ENCODE peak calls at places on chromosomes 5 and 9, in four cellular contexts. One of them, this sample, is unnamed.
A peak's percentile ranks its signal among the peaks of the same experiment; 100 is the strongest.

GRCh38 chr9:38177680-38178079 is 108.7 kb upstream of the SHB start:
- DNase-seq in colonic mucosa: no peak
- DNase-seq in H1: no peak
- DNase-seq in fibroblast of lung: no peak
- DNase-seq in this sample: no peak

GRCh38 chr5:141507387-141508091 is 18.7 kb downstream of the PCDHGC5 start:
- DNase-seq in colonic mucosa: no peak
- DNase-seq in H1: no peak
- DNase-seq in fibroblast of lung: peak; percentile 96
- DNase-seq in this sample: no peak

GRCh38 chr9:14992025-14992424 is 81.8 kb upstream of the FREM1 start:
- DNase-seq in colonic mucosa: no peak
- DNase-seq in H1: no peak
- DNase-seq in fibroblast of lung: no peak
- DNase-seq in this sample: no peak

GRCh38 chr5:92927291-92927778 is 653.7 kb downstream of the NR2F1-AS1 start:
- DNase-seq in fibroblast of lung: no peak
- DNase-seq in colonic mucosa: no peak
- DNase-seq in H1: no peak
- DNase-seq in this sample: no peak

GRCh38 chr5:146731909-146732659 is 146.5 kb downstream of the PPP2R2B start:
- DNase-seq in fibroblast of lung: peak; percentile 83
- DNase-seq in H1: no peak
- DNase-seq in colonic mucosa: no peak
- DNase-seq in this sample: peak; percentile 8

GRCh38 chr9:87389936-87390335 is 107.7 kb upstream of the DAPK1 start:
- DNase-seq in fibroblast of lung: no peak
- DNase-seq in H1: no peak
- DNase-seq in colonic mucosa: no peak
- DNase-seq in this sample: no peak

GRCh38 chr9:126565336-126566128 is 48.2 kb upstream of the LMX1B start:
- DNase-seq in colonic mucosa: no peak
- DNase-seq in H1: no peak
- DNase-seq in fibroblast of lung: no peak
- DNase-seq in this sample: no peak

GRCh38 chr9:3478549-3478953 is 47.2 kb downstream of the RFX3 start:
- DNase-seq in colonic mucosa: no peak
- DNase-seq in H1: no peak
- DNase-seq in fibroblast of lung: no peak
- DNase-seq in this sample: no peak

GRCh38 chr5:11719888-11720481 is 184.3 kb downstream of the CTNND2 start:
- DNase-seq in H1: no peak
- DNase-seq in colonic mucosa: peak; percentile 43
- DNase-seq in fibroblast of lung: no peak
- DNase-seq in this sample: peak; percentile 70

GRCh38 chr9:84139296-84140100 is 158.9 kb downstream of the RMI1 start:
- DNase-seq in fibroblast of lung: peak; percentile 81
- DNase-seq in colonic mucosa: peak; percentile 89
- DNase-seq in H1: no peak
- DNase-seq in this sample: no peak

GRCh38 chr9:74719306-74719705 is 168.4 kb downstream of the TRPM6 start:
- DNase-seq in H1: no peak
- DNase-seq in fibroblast of lung: no peak
- DNase-seq in colonic mucosa: no peak
- DNase-seq in this sample: no peak

GRCh38 chr9:120924698-120925534 is 1.7 kb downstream of the TRAF1 start:
- DNase-seq in fibroblast of lung: no peak
- DNase-seq in H1: no peak
- DNase-seq in colonic mucosa: no peak
- DNase-seq in this sample: no peak

GRCh38 chr9:120927125-120928014 is 774 bp upstream of the TRAF1 start:
- DNase-seq in fibroblast of lung: no peak
- DNase-seq in colonic mucosa: no peak
- DNase-seq in H1: no peak
- DNase-seq in this sample: no peak

GRCh38 chr9:120923620-120924328 is 2.8 kb downstream of the TRAF1 start:
- DNase-seq in H1: no peak
- DNase-seq in fibroblast of lung: no peak
- DNase-seq in colonic mucosa: no peak
- DNase-seq in this sample: no peak

GRCh38 chr9:120926397-120926928 is at the start of gene TRAF1:
- DNase-seq in colonic mucosa: no peak
- DNase-seq in H1: no peak
- DNase-seq in fibroblast of lung: no peak
- DNase-seq in this sample: no peak

GRCh38 chr9:120925535-120926396 is 830 bp downstream of the TRAF1 start:
- DNase-seq in colonic mucosa: no peak
- DNase-seq in H1: no peak
- DNase-seq in fibroblast of lung: peak; percentile 85
- DNase-seq in this sample: no peak
- H3K9ac ChIP-seq in colonic mucosa: peak overlapping the region; percentile 40
- H3K9ac ChIP-seq in H1: no peak overlapping the region
- H3K9ac ChIP-seq in fibroblast of lung: no peak overlapping the region
- H3K9ac ChIP-seq in this sample: peak overlapping the region; percentile 51

DNA sequence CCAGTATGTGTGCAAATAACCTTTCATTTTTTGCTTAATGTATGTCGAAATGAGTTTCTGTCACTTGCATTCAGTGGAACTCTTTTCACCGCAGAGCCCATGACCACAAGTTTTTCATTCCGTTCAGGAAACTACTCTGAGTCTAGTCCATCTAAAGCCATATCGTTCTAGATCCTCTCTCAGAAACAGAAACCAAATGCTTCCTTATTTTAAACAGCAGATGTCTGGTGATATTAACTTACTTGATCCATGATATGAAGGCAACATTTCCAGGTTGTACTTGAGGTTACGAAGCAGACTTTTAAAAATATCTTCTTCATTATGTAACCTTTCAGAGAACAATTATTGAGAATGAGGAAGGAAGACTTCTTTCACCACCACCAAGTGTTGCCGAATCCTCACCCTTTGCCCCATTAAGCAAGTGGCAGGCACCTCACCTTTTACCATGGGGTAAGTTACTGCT is 72.4 kb upstream of the GNAQ start:
- DNase-seq in fibroblast of lung: no peak
- DNase-seq in colonic mucosa: no peak
- DNase-seq in H1: no peak
- DNase-seq in this sample: no peak
- H3K4me3 ChIP-seq in fibroblast of lung: no peak overlapping the region
- H3K4me3 ChIP-seq in colonic mucosa: no peak overlapping the region
- H3K4me3 ChIP-seq in H1: no peak overlapping the region
- H3K4me3 ChIP-seq in this sample: no peak overlapping the region

GRCh38 chr5:3197699-3198098 is 397.9 kb upstream of the IRX1 start:
- DNase-seq in fibroblast of lung: no peak
- DNase-seq in colonic mucosa: no peak
- DNase-seq in H1: no peak
- DNase-seq in this sample: peak; percentile 8

GRCh38 chr5:3194684-3195083 is 400.9 kb upstream of the IRX1 start:
- DNase-seq in fibroblast of lung: no peak
- DNase-seq in colonic mucosa: no peak
- DNase-seq in H1: no peak
- DNase-seq in this sample: no peak

GRCh38 chr5:3195991-3196390 is 399.6 kb upstream of the IRX1 start:
- DNase-seq in H1: no peak
- DNase-seq in fibroblast of lung: no peak
- DNase-seq in colonic mucosa: no peak
- DNase-seq in this sample: no peak

GRCh38 chr5:3199941-3200340 is 395.7 kb upstream of the IRX1 start:
- DNase-seq in fibroblast of lung: no peak
- DNase-seq in colonic mucosa: no peak
- DNase-seq in H1: no peak
- DNase-seq in this sample: no peak

GRCh38 chr5:3197237-3197636 is 398.4 kb upstream of the IRX1 start:
- DNase-seq in H1: no peak
- DNase-seq in fibroblast of lung: no peak
- DNase-seq in colonic mucosa: no peak
- DNase-seq in this sample: no peak
- H3K9ac ChIP-seq in H1: no peak overlapping the region
- H3K9ac ChIP-seq in fibroblast of lung: no peak overlapping the region
- H3K9ac ChIP-seq in colonic mucosa: no peak overlapping the region
- H3K9ac ChIP-seq in this sample: no peak overlapping the region

GRCh38 chr9:86351897-86352296 is 2.3 kb downstream of the TUT7 start:
- DNase-seq in H1: no peak
- DNase-seq in colonic mucosa: no peak
- DNase-seq in fibroblast of lung: no peak
- DNase-seq in this sample: no peak
- H3K4me3 ChIP-seq in H1: no peak overlapping the region
- H3K4me3 ChIP-seq in colonic mucosa: no peak overlapping the region
- H3K4me3 ChIP-seq in fibroblast of lung: peak overlapping the region; percentile 96
- H3K4me3 ChIP-seq in this sample: no peak overlapping the region

DNA sequence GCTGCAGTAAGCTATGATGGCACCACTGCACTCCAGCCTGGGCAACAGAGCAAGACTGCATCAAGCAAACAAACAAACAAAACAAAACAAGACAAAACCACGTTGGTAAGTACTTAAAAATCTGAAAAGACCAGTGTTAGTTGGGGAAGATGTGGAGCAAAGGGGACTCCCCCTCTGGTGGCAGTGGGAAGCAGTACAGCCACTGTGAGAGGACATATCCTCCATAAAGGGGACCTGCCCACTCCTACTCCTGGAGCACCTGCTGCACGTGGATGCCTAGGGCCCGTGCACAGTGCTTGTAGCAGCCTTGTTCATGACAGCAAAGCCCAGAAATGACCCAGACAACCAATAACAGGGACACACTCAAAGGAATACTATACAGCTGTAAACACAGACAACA is 17.0 kb upstream of the IPPK start:
- DNase-seq in colonic mucosa: no peak
- DNase-seq in fibroblast of lung: no peak
- DNase-seq in H1: no peak
- DNase-seq in this sample: no peak
- H3K9ac ChIP-seq in colonic mucosa: no peak overlapping the region
- H3K9ac ChIP-seq in fibroblast of lung: no peak overlapping the region
- H3K9ac ChIP-seq in H1: no peak overlapping the region
- H3K9ac ChIP-seq in this sample: no peak overlapping the region

GRCh38 chr9:96762562-96762961 is 15.3 kb downstream of the ZNF510 start:
- DNase-seq in H1: no peak
- DNase-seq in colonic mucosa: no peak
- DNase-seq in fibroblast of lung: no peak
- DNase-seq in this sample: no peak

GRCh38 chr9:96758845-96759673 is 18.8 kb downstream of the ZNF510 start:
- DNase-seq in fibroblast of lung: peak; percentile 26
- DNase-seq in H1: no peak
- DNase-seq in colonic mucosa: no peak
- DNase-seq in this sample: no peak
- H3K4me3 ChIP-seq in fibroblast of lung: no peak overlapping the region
- H3K4me3 ChIP-seq in H1: no peak overlapping the region
- H3K4me3 ChIP-seq in colonic mucosa: no peak overlapping the region
- H3K4me3 ChIP-seq in this sample: no peak overlapping the region

DNA sequence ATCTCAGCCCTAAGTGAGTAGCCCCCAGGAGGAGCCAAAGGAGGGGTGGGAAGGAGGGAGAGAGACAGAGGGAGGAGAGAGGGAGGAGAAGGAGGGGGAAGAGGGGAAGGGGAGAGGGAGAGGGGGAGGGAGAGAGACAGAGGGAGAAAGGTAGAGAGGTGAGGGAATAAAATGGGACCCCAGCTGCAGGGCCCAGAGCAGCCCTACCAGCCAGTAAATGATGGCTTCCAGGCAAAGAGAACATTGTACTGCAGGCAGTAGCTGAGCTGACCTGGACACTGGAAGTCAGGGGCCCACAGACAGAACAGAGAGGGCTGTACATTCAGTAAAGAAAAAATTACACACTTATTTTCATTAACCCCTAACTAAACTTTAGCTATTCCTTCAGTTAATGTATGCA is 57.8 kb upstream of the GNE start:
- DNase-seq in fibroblast of lung: no peak
- DNase-seq in H1: no peak
- DNase-seq in colonic mucosa: no peak
- DNase-seq in this sample: no peak
- H3K9ac ChIP-seq in fibroblast of lung: no peak overlapping the region
- H3K9ac ChIP-seq in H1: no peak overlapping the region
- H3K9ac ChIP-seq in colonic mucosa: no peak overlapping the region
- H3K9ac ChIP-seq in this sample: no peak overlapping the region